ENCODE peak calls at places on chromosomes 5 and 9, in six cellular contexts. M, N, F, B, T and S are unnamed samples.

GRCh38 chr9:87112656-87113055 is 165.3 kb upstream of the GAS1 start:
- DNase-seq in F (no peak), B (no peak), N (no peak), T (no peak), M (no peak), S (no peak)

GRCh38 chr9:131546336-131547084 is 1.2 kb downstream of the PRRT1B start:
- DNase-seq in M (no peak), N (no peak), T (no peak), B (no peak), F (no peak), S (no peak)

GRCh38 chr9:79687131-79687447 is 115.3 kb downstream of the TLE4 start:
- DNase-seq in M (no peak), B (no peak), N (no peak), F (no peak), T (no peak), S (no peak)

GRCh38 chr9:135249191-135249590 is 161.7 kb downstream of the OLFM1 start:
- DNase-seq in N (no peak), B (no peak), F (no peak), M (no peak), T (no peak), S (peak; percentile 33)

GRCh38 chr5:45639038-45639437 is 57.1 kb downstream of the HCN1 start:
- DNase-seq in B (no peak), M (no peak), T (no peak), N (no peak), F (no peak), S (no peak)

GRCh38 chr5:17219006-17219422 is 1.6 kb downstream of the BASP1 start:
- DNase-seq in N (peak; percentile 86), F (no peak), T (no peak), M (no peak), B (no peak), S (no peak)

GRCh38 chr5:72117281-72117680 is 10.0 kb downstream of the MAP1B start:
- DNase-seq in B (no peak), T (no peak), F (no peak), M (no peak), N (no peak), S (no peak)

GRCh38 chr5:146176805-146177204 is 5.6 kb downstream of the LARS1 start:
- DNase-seq in T (no peak), N (no peak), F (no peak), B (no peak), M (no peak), S (no peak)

GRCh38 chr5:178182158-178182876 is 4.9 kb downstream of the GMCL2 start:
- DNase-seq in B (peak; percentile 64), M (no peak), F (no peak), N (no peak), T (no peak), S (no peak)

GRCh38 chr9:88041447-88041846 is 67.1 kb upstream of the CDK20 start:
- DNase-seq in M (no peak), B (no peak), F (no peak), T (no peak), N (peak; percentile 57), S (no peak)

GRCh38 chr9:6055213-6055612 is 39.8 kb upstream of the RANBP6 start:
- DNase-seq in F (no peak), N (peak; percentile 80), B (peak; percentile 34), M (no peak), T (peak; percentile 50), S (no peak)

GRCh38 chr9:130692365-130692764 is 1.2 kb upstream of the EXOSC2 start:
- DNase-seq in M (no peak), F (peak; percentile 41), T (no peak), N (peak; percentile 95), B (no peak), S (peak; percentile 66)

GRCh38 chr9:90974007-90974406 is 172.4 kb downstream of the SYK start:
- DNase-seq in M (no peak), T (no peak), B (no peak), N (no peak), F (no peak), S (no peak)

GRCh38 chr9:84953797-84954695 is 284.5 kb downstream of the NTRK2 start:
- DNase-seq in M (peak; percentile 83), T (peak; percentile 22), B (peak; percentile 70), N (peak; percentile 86), F (peak; percentile 80), S (peak; percentile 74)

GRCh38 chr9:89052470-89053097 is 61.3 kb downstream of the S1PR3 start:
- DNase-seq in F (peak; percentile 74), T (no peak), B (peak; percentile 40), M (no peak), N (no peak), S (no peak)

GRCh38 chr5:56737002-56737621 is 78.2 kb upstream of the MAP3K1 start:
- DNase-seq in T (no peak), M (peak; percentile 29), B (no peak), N (no peak), F (no peak), S (no peak)

GRCh38 chr5:110844251-110844650 is 105.4 kb downstream of the SLC25A46 start:
- DNase-seq in B (no peak), M (no peak), T (no peak), F (no peak), N (no peak), S (no peak)

GRCh38 chr9:36729902-36730301 is 157.2 kb downstream of the MELK start:
- DNase-seq in N (no peak), B (no peak), M (no peak), F (no peak), T (no peak), S (no peak)

GRCh38 chr9:134670042-134670525 is 28.5 kb downstream of the COL5A1 start:
- DNase-seq in F (no peak), T (no peak), M (no peak), N (no peak), B (no peak), S (no peak)

GRCh38 chr5:179227578-179228311 is 117.5 kb downstream of the ADAMTS2 start:
- DNase-seq in B (no peak), T (no peak), F (peak; percentile 28), M (peak; percentile 19), N (no peak), S (peak; percentile 55)

GRCh38 chr5:160030631-160031377 is 21.9 kb downstream of the TTC1 start:
- DNase-seq in M (no peak), T (no peak), N (no peak), F (no peak), B (no peak), S (no peak)

GRCh38 chr5:147633173-147633572 is 123.3 kb upstream of the DPYSL3 start:
- DNase-seq in F (no peak), M (no peak), N (no peak), B (no peak), T (no peak), S (no peak)

GRCh38 chr9:117546894-117547293 is 132.0 kb upstream of the ASTN2 start:
- DNase-seq in M (no peak), F (peak; percentile 22), T (no peak), B (no peak), N (no peak), S (no peak)

GRCh38 chr5:169374761-169375160 is 73.8 kb upstream of the SLIT3 start:
- DNase-seq in F (no peak), T (no peak), B (no peak), M (no peak), N (no peak), S (no peak)

GRCh38 chr5:37391591-37391990 is 12.5 kb downstream of the WDR70 start:
- DNase-seq in B (no peak), M (no peak), F (no peak), N (no peak), T (no peak), S (no peak)

GRCh38 chr5:159262472-159262858 is 625 bp upstream of the UBLCP1 start:
- DNase-seq in N (no peak), F (no peak), B (no peak), T (no peak), M (no peak), S (no peak)

GRCh38 chr9:34653610-34654072 is 1.7 kb downstream of the IL11RA start:
- DNase-seq in F (no peak), N (no peak), M (no peak), T (no peak), B (no peak), S (no peak)

GRCh38 chr9:34653131-34653530 is 1.1 kb downstream of the IL11RA start:
- DNase-seq in M (peak; percentile 52), B (no peak), F (no peak), T (no peak), N (no peak), S (no peak)

GRCh38 chr9:34651876-34652602 is at the start of gene IL11RA:
- DNase-seq in M (peak; percentile 92), T (peak; percentile 60), N (peak; percentile 95), B (peak; percentile 96), F (peak; percentile 92), S (peak; percentile 96)

GRCh38 chr9:34651286-34651685 is 699 bp upstream of the IL11RA start:
- DNase-seq in T (no peak), N (no peak), B (no peak), F (peak; percentile 54), M (no peak), S (no peak)

GRCh38 chr9:34652608-34653007 is 623 bp downstream of the IL11RA start:
- DNase-seq in M (no peak), T (no peak), B (no peak), F (no peak), N (no peak), S (no peak)
- H3K4me3 ChIP-seq in M (peak overlapping the region; percentile 45), T (peak overlapping the region; percentile 37), B (peak overlapping the region; percentile 34), F (peak overlapping the region; percentile 12), N (no peak overlapping the region), S (peak overlapping the region; percentile 68)

GRCh38 chr5:135372654-135373381 is 26.2 kb downstream of the MACROH2A1 start:
- DNase-seq in M (no peak), N (no peak), T (no peak), B (no peak), F (no peak), S (no peak)
- H3K4me1 ChIP-seq in M (peaks cover 17% of the 10 kb centered on the region), N (no peaks in the 10 kb centered on the region), T (no peaks in the 10 kb centered on the region), B (no peaks in the 10 kb centered on the region), F (peaks cover 25% of the 10 kb centered on the region), S (peaks cover 49% of the 10 kb centered on the region)

DNA sequence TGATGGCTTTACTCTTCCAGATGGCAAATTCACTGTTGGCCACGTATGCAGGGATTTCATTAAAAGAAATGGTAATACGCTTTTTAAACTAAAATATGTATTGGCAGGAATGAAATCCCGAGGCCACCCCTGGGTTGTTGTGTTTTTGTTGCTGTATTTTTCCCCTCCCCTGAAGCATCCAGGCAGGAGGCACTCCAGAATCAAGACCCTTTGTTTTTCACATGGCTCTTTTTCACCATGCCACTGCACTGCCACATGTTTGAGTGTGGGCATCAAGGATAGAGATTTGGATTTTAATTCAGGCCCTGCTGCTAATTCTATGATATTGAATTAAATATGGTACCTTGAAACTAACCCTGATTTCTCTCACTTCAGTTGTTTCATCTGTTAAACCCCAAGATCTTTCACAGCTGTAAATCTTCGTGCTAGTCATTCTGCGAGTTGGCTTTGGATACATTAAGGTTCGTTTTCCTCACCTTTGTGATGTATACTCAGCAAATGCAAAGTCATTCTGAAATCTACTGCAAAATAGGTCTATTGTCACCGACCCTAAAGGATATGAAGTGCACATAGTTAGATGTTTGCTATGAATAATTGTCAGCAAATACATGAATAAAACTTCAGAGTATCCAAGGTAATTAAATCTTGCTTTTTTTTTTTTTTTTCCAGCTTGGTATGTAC is 533.4 kb downstream of the PTPRD start:
- DNase-seq in B (no peak), T (no peak), M (no peak), F (no peak), N (no peak), S (no peak)
- H3K4me3 ChIP-seq in B (no peak overlapping the region), T (no peak overlapping the region), M (no peak overlapping the region), F (no peak overlapping the region), N (no peak overlapping the region), S (no peak overlapping the region)

DNA sequence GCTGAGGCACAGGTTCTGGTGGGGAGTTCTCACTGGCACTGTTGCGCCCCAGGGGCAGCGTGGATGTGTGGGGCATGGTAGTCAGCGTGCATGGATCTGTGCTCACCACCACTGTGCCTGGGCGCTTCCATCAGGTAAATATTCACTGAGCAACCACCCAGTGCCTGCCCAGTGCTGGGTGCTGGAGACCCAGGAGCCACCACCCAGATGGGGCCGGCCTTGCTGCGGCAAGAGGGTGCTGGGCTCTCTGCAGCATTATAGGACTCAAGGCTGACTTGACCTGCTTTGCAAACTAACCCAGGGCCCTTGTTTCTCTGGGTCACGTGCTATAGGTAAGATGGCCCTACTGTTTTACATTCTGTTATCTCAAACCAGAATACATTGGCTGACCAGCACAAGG is 60.5 kb downstream of the DAP start:
- DNase-seq in M (no peak), F (no peak), T (no peak), B (no peak), N (no peak), S (no peak)
- H3K4me1 ChIP-seq in M (peaks cover 43% of the 10 kb centered on the region), F (peaks cover 8% of the 10 kb centered on the region), T (peaks cover 14% of the 10 kb centered on the region), B (peaks cover 47% of the 10 kb centered on the region), N (no peaks in the 10 kb centered on the region), S (no peaks in the 10 kb centered on the region)